ENCODE peak calls at places on chromosomes 3 and 15, in ten cellular contexts. G is neural crest cell; W is A172; Y is nephron progenitor cell; S is M059J; E is hypothalamus; N is HS-27A; M is stimulated activated CD8-positive, alpha-beta memory T cell treated with anti-CD3 and anti-CD28 coated beads, Interleukin-7, amount 100 ng/mL, for 24 hours; Z is GM20000; R is astrocyte of the spinal cord. O is an unnamed sample.

GRCh38 chr3:57864853-57865252 is 108.7 kb downstream of the SLMAP start:
- DNase-seq in G (no peak), W (peak; percentile 12), Y (no peak), S (peak; percentile 19), E (no peak), N (no peak), M (no peak), Z (no peak), R (peak; percentile 58), O (peak; percentile 36)

GRCh38 chr3:107988464-107989156 is 102.2 kb downstream of the CD47 start:
- DNase-seq in G (no peak), W (peak; percentile 78), Y (no peak), S (peak; percentile 85), E (no peak), N (no peak), M (no peak), Z (no peak), R (peak; percentile 55), O (no peak)

GRCh38 chr3:159001711-159002110 is 199.9 kb downstream of the MFSD1 start:
- DNase-seq in G (no peak), W (peak; percentile 23), Y (no peak), S (peak; percentile 32), E (no peak), N (no peak), M (no peak), Z (no peak), R (no peak), O (no peak)

GRCh38 chr15:60464836-60465630 is 13.9 kb downstream of the ICE2 start:
- DNase-seq in G (no peak), W (peak; percentile 30), Y (no peak), S (peak; percentile 69), E (no peak), N (no peak), M (no peak), Z (no peak), R (peak; percentile 48), O (no peak)

GRCh38 chr3:150928234-150928633 is 23.0 kb upstream of the MINDY4B start:
- DNase-seq in G (no peak), W (no peak), Y (no peak), S (no peak), E (no peak), N (no peak), M (no peak), Z (no peak), R (no peak), O (no peak)

GRCh38 chr3:32334675-32335074 is 57.0 kb upstream of the CMTM7 start:
- DNase-seq in G (no peak), W (no peak), Y (no peak), S (peak; percentile 8), E (no peak), N (no peak), M (peak; percentile 15), Z (peak; percentile 43), R (no peak), O (peak; percentile 51)

GRCh38 chr3:58383476-58383875 is 50.2 kb downstream of the PDHB start:
- DNase-seq in G (no peak), W (peak; percentile 26), Y (no peak), S (peak; percentile 80), E (no peak), N (peak; percentile 11), M (no peak), Z (no peak), R (peak; percentile 83), O (no peak)

GRCh38 chr15:55247766-55248427 is 41.7 kb downstream of the RAB27A start:
- DNase-seq in G (no peak), W (no peak), Y (no peak), S (no peak), E (no peak), N (no peak), M (no peak), Z (no peak), R (no peak), O (no peak)

GRCh38 chr15:56693761-56694160 is 39.5 kb downstream of the ZNF280D start:
- DNase-seq in G (no peak), W (no peak), Y (no peak), S (no peak), E (no peak), N (no peak), M (no peak), Z (no peak), R (no peak), O (no peak)

GRCh38 chr3:149536429-149536828 is 61.9 kb downstream of the TM4SF4 start:
- DNase-seq in G (no peak), W (peak; percentile 71), Y (peak; percentile 47), S (peak; percentile 91), E (no peak), N (no peak), M (no peak), Z (no peak), R (peak; percentile 75), O (peak; percentile 78)

GRCh38 chr3:134874737-134875413 is 79.8 kb downstream of the EPHB1 start:
- DNase-seq in G (no peak), W (no peak), Y (no peak), S (peak; percentile 38), E (no peak), N (no peak), M (no peak), Z (no peak), R (peak; percentile 5), O (no peak)

GRCh38 chr3:9810357-9810726 is 280 bp downstream of the TTLL3 start:
- DNase-seq in G (no peak), W (no peak), Y (peak; percentile 39), S (no peak), E (no peak), N (no peak), M (no peak), Z (no peak), R (no peak), O (peak; percentile 72)

GRCh38 chr3:147153830-147154539 is 252.4 kb downstream of the ZIC4 start:
- DNase-seq in G (no peak), W (no peak), Y (no peak), S (no peak), E (no peak), N (no peak), M (no peak), Z (no peak), R (no peak), O (no peak)

GRCh38 chr3:116394365-116394764 is 50.9 kb downstream of the LSAMP start:
- DNase-seq in G (no peak), W (no peak), Y (no peak), S (no peak), E (no peak), N (no peak), M (no peak), Z (no peak), R (peak; percentile 47), O (no peak)

GRCh38 chr15:73771380-73772095 is 18.4 kb upstream of the INSYN1 start:
- DNase-seq in G (no peak), W (no peak), Y (no peak), S (no peak), E (no peak), N (no peak), M (no peak), Z (no peak), R (no peak), O (peak; percentile 63)

GRCh38 chr3:152595975-152596832 is 238.7 kb upstream of the P2RY1 start:
- DNase-seq in G (no peak), W (peak; percentile 36), Y (no peak), S (peak; percentile 59), E (no peak), N (peak; percentile 7), M (no peak), Z (peak; percentile 70), R (peak; percentile 93), O (no peak)

GRCh38 chr15:51162865-51163762 is 68.4 kb upstream of the TNFAIP8L3 start:
- DNase-seq in G (peak; percentile 77), W (peak; percentile 69), Y (peak; percentile 78), S (peak; percentile 85), E (no peak), N (peak; percentile 54), M (peak; percentile 28), Z (peak; percentile 83), R (peak; percentile 83), O (peak; percentile 82)

GRCh38 chr3:188006726-188007393 is 147.1 kb upstream of the LPP start:
- DNase-seq in G (no peak), W (no peak), Y (peak; percentile 15), S (peak; percentile 10), E (no peak), N (no peak), M (no peak), Z (no peak), R (no peak), O (no peak)

GRCh38 chr3:132788299-132788698 is 66.1 kb upstream of the NPHP3 start:
- DNase-seq in G (no peak), W (peak; percentile 23), Y (no peak), S (peak; percentile 86), E (no peak), N (no peak), M (no peak), Z (no peak), R (peak; percentile 90), O (no peak)

GRCh38 chr3:129424185-129424841 is 4.1 kb downstream of the EFCAB12 start:
- DNase-seq in G (no peak), W (no peak), Y (no peak), S (no peak), E (no peak), N (no peak), M (no peak), Z (peak; percentile 54), R (no peak), O (no peak)

GRCh38 chr3:55675478-55675877 is 188.4 kb upstream of the WNT5A start:
- DNase-seq in G (no peak), W (no peak), Y (no peak), S (no peak), E (no peak), N (no peak), M (no peak), Z (peak; percentile 73), R (no peak), O (no peak)

GRCh38 chr15:38944551-38944950 is 379.9 kb upstream of the RASGRP1 start:
- DNase-seq in G (no peak), W (no peak), Y (no peak), S (no peak), E (no peak), N (no peak), M (no peak), Z (no peak), R (no peak), O (no peak)

GRCh38 chr15:68230157-68231100 is 901 bp upstream of the CLN6 start:
- DNase-seq in G (no peak), W (peak; percentile 4), Y (no peak), S (peak; percentile 26), E (no peak), N (no peak), M (no peak), Z (no peak), R (no peak), O (no peak)

GRCh38 chr15:37789881-37790280 is 144.6 kb upstream of the TMCO5A start:
- DNase-seq in G (no peak), W (peak; percentile 48), Y (no peak), S (peak; percentile 75), E (no peak), N (peak; percentile 78), M (no peak), Z (no peak), R (peak; percentile 77), O (no peak)

GRCh38 chr3:119880966-119881365 is 99.1 kb downstream of the NR1I2 start:
- DNase-seq in G (no peak), W (no peak), Y (no peak), S (no peak), E (no peak), N (no peak), M (no peak), Z (no peak), R (no peak), O (no peak)

GRCh38 chr15:86231864-86232801 is 152.5 kb downstream of the AGBL1 start:
- DNase-seq in G (peak; percentile 41), W (no peak), Y (peak; percentile 57), S (peak; percentile 20), E (no peak), N (no peak), M (peak; percentile 2), Z (peak; percentile 43), R (peak; percentile 22), O (peak; percentile 83)

GRCh38 chr15:68623301-68623892 is 44.6 kb downstream of the CORO2B start:
- DNase-seq in G (no peak), W (no peak), Y (no peak), S (no peak), E (no peak), N (no peak), M (no peak), Z (no peak), R (peak; percentile 61), O (no peak)

GRCh38 chr3:195774917-195775316 is 36.8 kb downstream of the MUC4 start:
- DNase-seq in G (peak; percentile 53), W (peak; percentile 30), Y (peak; percentile 54), S (peak; percentile 51), E (no peak), N (no peak), M (no peak), Z (no peak), R (peak; percentile 10), O (peak; percentile 81)